ENCODE peak calls at places on chromosomes 6 and 20, in four cellular contexts. T, Y, J and C are unnamed samples.

GRCh38 chr6:140073456-140073855 is 699.0 kb upstream of the CITED2 start:
- DNase-seq in T (no peak), J (no peak), Y (no peak), C (no peak)

GRCh38 chr6:31356216-31356945 is 598 bp downstream of the HLA-B start:
- DNase-seq in T (peak), J (peak), Y (no peak), C (peak)

GRCh38 chr6:79632580-79632979 is 1.5 kb downstream of the SH3BGRL2 start:
- DNase-seq in T (no peak), Y (no peak), J (no peak), C (no peak)

GRCh38 chr6:166167258-166167731 is 356 bp downstream of the TBXT start:
- DNase-seq in Y (no peak), T (no peak), J (peak), C (no peak)

GRCh38 chr6:85401186-85402062 is 48.5 kb upstream of the NT5E start:
- DNase-seq in Y (no peak), T (no peak), J (no peak), C (no peak)

GRCh38 chr20:20780127-20780822 is 67.8 kb upstream of the RALGAPA2 start:
- DNase-seq in T (peak), Y (no peak), J (no peak), C (peak)

GRCh38 chr6:5215181-5215580 is 45.6 kb downstream of the LYRM4 start:
- DNase-seq in T (no peak), Y (no peak), J (no peak), C (no peak)

GRCh38 chr6:88677356-88677755 is 286.1 kb downstream of the RNGTT start:
- DNase-seq in T (no peak), J (no peak), Y (no peak), C (no peak)

GRCh38 chr6:73308712-73309533 is 45.2 kb downstream of the DPPA5 start:
- DNase-seq in J (peak), T (peak), Y (no peak), C (peak)

GRCh38 chr20:2820896-2821869 is 5.0 kb downstream of the TMEM239 start:
- DNase-seq in Y (no peak), T (no peak), J (peak), C (no peak)